ENCODE peak calls at places on chromosomes 3 and 15, in four cellular contexts. One of them, this sample, is unnamed.
A peak's percentile ranks its signal among the peaks of the same experiment; 100 is the strongest.

GRCh38 chr3:32340039-32340438 is 51.6 kb upstream of the CMTM7 start:
- DNase-seq in heart left ventricle: no peak
- DNase-seq in BJ: no peak
- DNase-seq in activated naive CD8-positive, alpha-beta T cell treated with anti-CD3 and anti-CD28 coated beads, Interleukin-2, amount 50 U/mL, for 24 hours: no peak
- DNase-seq in this sample: no peak

GRCh38 chr15:48021336-48022086 is 99.3 kb upstream of the SLC24A5 start:
- DNase-seq in BJ: no peak
- DNase-seq in heart left ventricle: no peak
- DNase-seq in activated naive CD8-positive, alpha-beta T cell treated with anti-CD3 and anti-CD28 coated beads, Interleukin-2, amount 50 U/mL, for 24 hours: no peak
- DNase-seq in this sample: no peak

GRCh38 chr15:101017935-101018849 is 99.0 kb downstream of the LRRK1 start:
- DNase-seq in BJ: no peak
- DNase-seq in activated naive CD8-positive, alpha-beta T cell treated with anti-CD3 and anti-CD28 coated beads, Interleukin-2, amount 50 U/mL, for 24 hours: no peak
- DNase-seq in heart left ventricle: no peak
- DNase-seq in this sample: no peak

GRCh38 chr3:37689645-37690356 is 171.9 kb upstream of the CTDSPL start:
- DNase-seq in heart left ventricle: peak; percentile 71
- DNase-seq in activated naive CD8-positive, alpha-beta T cell treated with anti-CD3 and anti-CD28 coated beads, Interleukin-2, amount 50 U/mL, for 24 hours: no peak
- DNase-seq in BJ: no peak
- DNase-seq in this sample: no peak

GRCh38 chr3:107690522-107691138 is 167.9 kb downstream of the BBX start:
- DNase-seq in BJ: no peak
- DNase-seq in heart left ventricle: no peak
- DNase-seq in activated naive CD8-positive, alpha-beta T cell treated with anti-CD3 and anti-CD28 coated beads, Interleukin-2, amount 50 U/mL, for 24 hours: no peak
- DNase-seq in this sample: no peak

GRCh38 chr3:172096881-172097420 is 57.6 kb downstream of the FNDC3B start:
- DNase-seq in heart left ventricle: no peak
- DNase-seq in BJ: peak; percentile 50
- DNase-seq in activated naive CD8-positive, alpha-beta T cell treated with anti-CD3 and anti-CD28 coated beads, Interleukin-2, amount 50 U/mL, for 24 hours: no peak
- DNase-seq in this sample: no peak

GRCh38 chr3:15558581-15558980 is 37.1 kb upstream of the COLQ start:
- DNase-seq in activated naive CD8-positive, alpha-beta T cell treated with anti-CD3 and anti-CD28 coated beads, Interleukin-2, amount 50 U/mL, for 24 hours: no peak
- DNase-seq in heart left ventricle: no peak
- DNase-seq in BJ: no peak
- DNase-seq in this sample: no peak

GRCh38 chr15:97683816-97684215 is 276.7 kb upstream of the ARRDC4 start:
- DNase-seq in BJ: no peak
- DNase-seq in heart left ventricle: no peak
- DNase-seq in activated naive CD8-positive, alpha-beta T cell treated with anti-CD3 and anti-CD28 coated beads, Interleukin-2, amount 50 U/mL, for 24 hours: no peak
- DNase-seq in this sample: no peak

GRCh38 chr3:46981932-46982471 is 2.5 kb downstream of the NBEAL2 start:
- DNase-seq in heart left ventricle: peak; percentile 56
- DNase-seq in BJ: no peak
- DNase-seq in activated naive CD8-positive, alpha-beta T cell treated with anti-CD3 and anti-CD28 coated beads, Interleukin-2, amount 50 U/mL, for 24 hours: no peak
- DNase-seq in this sample: no peak

GRCh38 chr3:58434990-58435389 is 1.4 kb upstream of the PDHB start:
- DNase-seq in heart left ventricle: no peak
- DNase-seq in BJ: peak; percentile 57
- DNase-seq in activated naive CD8-positive, alpha-beta T cell treated with anti-CD3 and anti-CD28 coated beads, Interleukin-2, amount 50 U/mL, for 24 hours: no peak
- DNase-seq in this sample: no peak

GRCh38 chr3:172751188-172751571 is 654 bp downstream of the ECT2 start:
- DNase-seq in activated naive CD8-positive, alpha-beta T cell treated with anti-CD3 and anti-CD28 coated beads, Interleukin-2, amount 50 U/mL, for 24 hours: no peak
- DNase-seq in BJ: no peak
- DNase-seq in heart left ventricle: no peak
- DNase-seq in this sample: no peak